ENCODE peak calls at places on chromosomes 1 and 21, in four cellular contexts. P is body of pancreas; Z is CD8-positive, alpha-beta T cell; O is heart right ventricle. V is an unnamed sample.

GRCh38 chr21:27425574-27425973 is 458.7 kb upstream of the ADAMTS5 start:
- DNase-seq in P (no peak), Z (no peak), O (no peak), V (no peak)

GRCh38 chr1:41661428-41662060 is 177.1 kb upstream of the EDN2 start:
- DNase-seq in P (peak; percentile 25), Z (peak; percentile 52), O (peak; percentile 24), V (peak; percentile 74)

GRCh38 chr1:213070399-213070798 is 19.4 kb downstream of the RPS6KC1 start:
- DNase-seq in P (peak; percentile 43), Z (no peak), O (no peak), V (no peak)

GRCh38 chr1:6130596-6130995 is 49.5 kb downstream of the CHD5 start:
- DNase-seq in P (no peak), Z (no peak), O (peak; percentile 2), V (no peak)

GRCh38 chr1:244665771-244666217 is 12.9 kb downstream of the DESI2 start:
- DNase-seq in P (no peak), Z (no peak), O (no peak), V (no peak)

GRCh38 chr1:22039594-22040347 is 12.7 kb upstream of the CDC42 start:
- DNase-seq in P (peak; percentile 60), Z (peak; percentile 90), O (peak; percentile 63), V (peak; percentile 89)

GRCh38 chr21:33028271-33028670 is 2.5 kb downstream of the OLIG2 start:
- DNase-seq in P (no peak), Z (no peak), O (no peak), V (no peak)

GRCh38 chr1:9309080-9309479 is 16.4 kb downstream of the SPSB1 start:
- DNase-seq in P (no peak), Z (no peak), O (no peak), V (no peak)

GRCh38 chr1:65174585-65174984 is 26.6 kb downstream of the AK4 start:
- DNase-seq in P (peak; percentile 39), Z (no peak), O (no peak), V (peak; percentile 87)

GRCh38 chr1:7247158-7247557 is 461.9 kb downstream of the CAMTA1 start:
- DNase-seq in P (no peak), Z (no peak), O (no peak), V (no peak)

GRCh38 chr1:53304527-53304926 is 23.3 kb downstream of the LRP8 start:
- DNase-seq in P (no peak), Z (no peak), O (no peak), V (no peak)

GRCh38 chr21:32347887-32348450 is 44.8 kb downstream of the URB1 start:
- DNase-seq in P (no peak), Z (no peak), O (no peak), V (no peak)

GRCh38 chr1:204225841-204226745 is 12.3 kb upstream of the GOLT1A start:
- DNase-seq in P (no peak), Z (no peak), O (no peak), V (no peak)

GRCh38 chr1:90717665-90718410 is 736 bp upstream of the BARHL2 start:
- DNase-seq in P (no peak), Z (no peak), O (no peak), V (peak; percentile 65)

GRCh38 chr1:121444096-121444495 is 259.3 kb downstream of the SRGAP2C start:
- DNase-seq in P (no peak), Z (no peak), O (no peak), V (no peak)

GRCh38 chr1:33258788-33259274 is 2.5 kb downstream of the ZNF362 start:
- DNase-seq in P (no peak), Z (no peak), O (no peak), V (no peak)

GRCh38 chr1:59500970-59501742 is 204.3 kb downstream of the FGGY start:
- DNase-seq in P (no peak), Z (no peak), O (no peak), V (no peak)

GRCh38 chr1:21337459-21337930 is 47.2 kb upstream of the ECE1 start:
- DNase-seq in P (no peak), Z (no peak), O (no peak), V (no peak)

GRCh38 chr1:226711976-226712778 is 26.9 kb downstream of the ITPKB start:
- DNase-seq in P (no peak), Z (peak; percentile 73), O (no peak), V (no peak)

GRCh38 chr1:109768700-109769325 is 5.1 kb upstream of the EPS8L3 start:
- DNase-seq in P (no peak), Z (no peak), O (peak; percentile 11), V (peak; percentile 2)

GRCh38 chr1:22850681-22851080 is 122.0 kb downstream of the LACTBL1 start:
- DNase-seq in P (peak; percentile 36), Z (no peak), O (peak; percentile 50), V (peak; percentile 84)

GRCh38 chr1:37556712-37557196 is at the start of gene DNALI1:
- DNase-seq in P (peak; percentile 97), Z (no peak), O (peak; percentile 87), V (peak; percentile 93)

GRCh38 chr1:147496571-147496970 is 44.7 kb upstream of the BCL9 start:
- DNase-seq in P (peak; percentile 54), Z (no peak), O (peak; percentile 22), V (peak; percentile 62)

GRCh38 chr21:9763807-9764206 is 757.6 kb upstream of the TPTE start:
- DNase-seq in P (no peak), Z (no peak), O (no peak), V (no peak)

GRCh38 chr1:214439352-214440119 is 111.9 kb downstream of the PTPN14 start:
- DNase-seq in P (peak; percentile 76), Z (no peak), O (no peak), V (no peak)

GRCh38 chr21:28378026-28378425 is 614.7 kb downstream of the LTN1 start:
- DNase-seq in P (no peak), Z (no peak), O (no peak), V (no peak)

GRCh38 chr1:114234408-114235119 is 80.9 kb upstream of the SYT6 start:
- DNase-seq in P (no peak), Z (no peak), O (no peak), V (no peak)

GRCh38 chr1:174964261-174964984 is 35.3 kb upstream of the CACYBP start:
- DNase-seq in P (no peak), Z (no peak), O (no peak), V (no peak)

GRCh38 chr1:202247837-202248795 is 54.5 kb downstream of the LGR6 start:
- DNase-seq in P (no peak), Z (no peak), O (no peak), V (no peak)

GRCh38 chr1:167755568-167756145 is 33.9 kb downstream of the MPZL1 start:
- DNase-seq in P (no peak), Z (no peak), O (no peak), V (no peak)

GRCh38 chr1:167762061-167762746 is 40.4 kb downstream of the MPZL1 start:
- DNase-seq in P (no peak), Z (no peak), O (no peak), V (no peak)

GRCh38 chr1:167756760-167757405 is 35.1 kb downstream of the MPZL1 start:
- DNase-seq in P (peak; percentile 14), Z (no peak), O (peak; percentile 43), V (peak; percentile 41)

GRCh38 chr1:167761400-167761799 is 39.6 kb downstream of the MPZL1 start:
- DNase-seq in P (no peak), Z (no peak), O (no peak), V (no peak)

GRCh38 chr1:167757433-167758309 is 35.9 kb downstream of the MPZL1 start:
- DNase-seq in P (no peak), Z (no peak), O (no peak), V (no peak)
- H3K4me1 ChIP-seq in P (peaks cover 34% of the 10 kb centered on the region), Z (peaks cover 13% of the 10 kb centered on the region), O (peaks cover 31% of the 10 kb centered on the region), V (peaks cover 7% of the 10 kb centered on the region)

GRCh38 chr1:55359611-55360010 is 144.4 kb upstream of the USP24 start:
- DNase-seq in P (no peak), Z (no peak), O (no peak), V (no peak)

GRCh38 chr1:55364216-55364615 is 149.1 kb upstream of the USP24 start:
- DNase-seq in P (no peak), Z (no peak), O (no peak), V (no peak)

GRCh38 chr1:55367273-55367672 is 152.1 kb upstream of the USP24 start:
- DNase-seq in P (no peak), Z (no peak), O (no peak), V (no peak)

GRCh38 chr1:55362558-55362957 is 147.4 kb upstream of the USP24 start:
- DNase-seq in P (no peak), Z (no peak), O (no peak), V (no peak)

DNA sequence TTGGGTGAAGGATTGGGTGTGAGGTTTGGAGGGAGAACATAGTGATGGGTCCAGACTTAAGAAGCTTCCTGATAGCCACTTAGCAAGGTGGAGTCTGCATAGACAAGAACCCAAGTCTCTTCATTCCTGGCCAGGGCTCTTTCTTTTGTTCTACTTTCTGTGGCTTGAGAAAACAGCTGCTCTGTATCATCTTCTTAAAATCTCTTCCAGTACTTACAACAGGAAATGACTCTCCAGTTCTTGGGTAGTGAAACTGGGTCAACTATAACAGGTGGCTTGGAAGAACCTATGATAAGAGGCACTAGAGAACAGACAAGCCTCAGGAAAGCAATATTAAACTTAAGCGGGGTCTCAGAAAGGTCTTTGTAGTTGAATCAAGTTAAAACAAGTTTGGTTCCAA is 148.1 kb upstream of the USP24 start:
- DNase-seq in P (no peak), Z (no peak), O (no peak), V (no peak)
- H3K27ac ChIP-seq in P (no peak overlapping the region), Z (no peak overlapping the region), O (peak overlapping the region; percentile 64), V (no peak overlapping the region)

GRCh38 chr1:233341117-233341516 is 13.6 kb downstream of the MAP3K21 start:
- DNase-seq in P (peak; percentile 67), Z (no peak), O (no peak), V (no peak)

GRCh38 chr1:233337505-233337904 is 10.0 kb downstream of the MAP3K21 start:
- DNase-seq in P (peak; percentile 81), Z (no peak), O (no peak), V (no peak)

GRCh38 chr1:233338102-233338501 is 10.6 kb downstream of the MAP3K21 start:
- DNase-seq in P (no peak), Z (no peak), O (no peak), V (no peak)

GRCh38 chr1:233343262-233343661 is 15.7 kb downstream of the MAP3K21 start:
- DNase-seq in P (peak; percentile 80), Z (no peak), O (no peak), V (no peak)

GRCh38 chr1:233340031-233340555 is 12.6 kb downstream of the MAP3K21 start:
- DNase-seq in P (no peak), Z (no peak), O (no peak), V (no peak)
- H3K4me1 ChIP-seq in P (peaks cover 82% of the 10 kb centered on the region), Z (no peaks in the 10 kb centered on the region), O (no peaks in the 10 kb centered on the region), V (no peaks in the 10 kb centered on the region)

GRCh38 chr21:15243356-15243755 is 178.6 kb upstream of the NRIP1 start:
- DNase-seq in P (no peak), Z (no peak), O (no peak), V (no peak)

GRCh38 chr21:15240846-15241245 is 176.0 kb upstream of the NRIP1 start:
- DNase-seq in P (no peak), Z (no peak), O (no peak), V (no peak)

GRCh38 chr21:15241997-15242767 is 177.4 kb upstream of the NRIP1 start:
- DNase-seq in P (no peak), Z (no peak), O (no peak), V (no peak)

GRCh38 chr21:15247613-15248012 is 182.8 kb upstream of the NRIP1 start:
- DNase-seq in P (no peak), Z (no peak), O (no peak), V (no peak)

DNA sequence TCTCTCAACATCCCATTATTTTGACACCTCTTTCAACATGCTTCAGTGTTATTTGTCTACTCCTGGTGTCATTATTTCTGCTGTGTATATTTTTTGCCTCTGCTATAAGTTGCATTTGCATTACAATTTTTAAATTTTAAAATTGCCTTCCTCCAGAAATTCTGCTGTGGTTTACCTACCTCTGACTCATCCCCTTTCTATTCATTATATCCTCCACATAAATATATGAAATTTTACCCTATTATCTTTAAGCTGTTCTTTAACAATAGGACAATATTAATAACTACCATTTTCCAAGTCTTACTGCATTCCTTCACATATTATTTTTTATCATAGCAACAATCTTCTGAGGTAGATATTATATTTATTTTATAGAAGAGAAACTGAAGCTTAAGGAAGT is 178.1 kb upstream of the NRIP1 start:
- DNase-seq in P (no peak), Z (no peak), O (no peak), V (no peak)
- H3K27ac ChIP-seq in P (no peak overlapping the region), Z (no peak overlapping the region), O (no peak overlapping the region), V (no peak overlapping the region)